ENCODE peak calls at places on chromosomes 7 and 10, in six cellular contexts. One of them, this sample, is unnamed.

GRCh38 chr10:124902462-124902861 is 39.5 kb upstream of the ZRANB1 start:
- DNase-seq in HEK293T: no peak
- DNase-seq in cardiac fibroblast: no peak
- DNase-seq in ecto neural progenitor cell: no peak
- DNase-seq in NCI-H748 treated with DMSO at 0.1 percent for 48 hours: no peak
- DNase-seq in HuH-7: no peak
- DNase-seq in this sample: no peak

GRCh38 chr10:44051584-44052385 is 333.1 kb downstream of the CXCL12 start:
- DNase-seq in HEK293T: no peak
- DNase-seq in cardiac fibroblast: peak; percentile 59
- DNase-seq in ecto neural progenitor cell: no peak
- DNase-seq in NCI-H748 treated with DMSO at 0.1 percent for 48 hours: no peak
- DNase-seq in HuH-7: no peak
- DNase-seq in this sample: no peak

GRCh38 chr7:29657856-29658255 is 94.2 kb downstream of the PRR15 start:
- DNase-seq in HEK293T: no peak
- DNase-seq in cardiac fibroblast: no peak
- DNase-seq in ecto neural progenitor cell: no peak
- DNase-seq in NCI-H748 treated with DMSO at 0.1 percent for 48 hours: no peak
- DNase-seq in HuH-7: no peak
- DNase-seq in this sample: no peak

GRCh38 chr10:69685802-69686585 is 55.9 kb downstream of the FAM241B start:
- DNase-seq in HEK293T: no peak
- DNase-seq in cardiac fibroblast: peak; percentile 46
- DNase-seq in ecto neural progenitor cell: no peak
- DNase-seq in NCI-H748 treated with DMSO at 0.1 percent for 48 hours: no peak
- DNase-seq in HuH-7: no peak
- DNase-seq in this sample: no peak

GRCh38 chr10:60254776-60255175 is 134.9 kb downstream of the ANK3 start:
- DNase-seq in HEK293T: no peak
- DNase-seq in cardiac fibroblast: no peak
- DNase-seq in ecto neural progenitor cell: no peak
- DNase-seq in NCI-H748 treated with DMSO at 0.1 percent for 48 hours: no peak
- DNase-seq in HuH-7: no peak
- DNase-seq in this sample: no peak

GRCh38 chr10:127882391-127882790 is 10.3 kb downstream of the CLRN3 start:
- DNase-seq in HEK293T: no peak
- DNase-seq in cardiac fibroblast: no peak
- DNase-seq in ecto neural progenitor cell: no peak
- DNase-seq in NCI-H748 treated with DMSO at 0.1 percent for 48 hours: no peak
- DNase-seq in HuH-7: no peak
- DNase-seq in this sample: no peak

GRCh38 chr10:33335800-33336605 is 1.5 kb upstream of the NRP1 start:
- DNase-seq in HEK293T: peak; percentile 12
- DNase-seq in cardiac fibroblast: peak; percentile 91
- DNase-seq in ecto neural progenitor cell: peak; percentile 60
- DNase-seq in NCI-H748 treated with DMSO at 0.1 percent for 48 hours: no peak
- DNase-seq in HuH-7: peak; percentile 75
- DNase-seq in this sample: no peak

GRCh38 chr10:107206856-107207255 is 42.4 kb upstream of the SORCS1 start:
- DNase-seq in HEK293T: no peak
- DNase-seq in cardiac fibroblast: no peak
- DNase-seq in ecto neural progenitor cell: no peak
- DNase-seq in NCI-H748 treated with DMSO at 0.1 percent for 48 hours: no peak
- DNase-seq in HuH-7: no peak
- DNase-seq in this sample: no peak

GRCh38 chr10:112658900-112659328 is 211.9 kb downstream of the VTI1A start:
- DNase-seq in HEK293T: no peak
- DNase-seq in cardiac fibroblast: peak; percentile 38
- DNase-seq in ecto neural progenitor cell: no peak
- DNase-seq in NCI-H748 treated with DMSO at 0.1 percent for 48 hours: no peak
- DNase-seq in HuH-7: no peak
- DNase-seq in this sample: no peak

GRCh38 chr10:51297438-51297837 is 223.2 kb downstream of the PRKG1 start:
- DNase-seq in HEK293T: no peak
- DNase-seq in cardiac fibroblast: no peak
- DNase-seq in ecto neural progenitor cell: no peak
- DNase-seq in NCI-H748 treated with DMSO at 0.1 percent for 48 hours: no peak
- DNase-seq in HuH-7: no peak
- DNase-seq in this sample: no peak

GRCh38 chr10:121774813-121775212 is 153.0 kb downstream of the ATE1 start:
- DNase-seq in HEK293T: no peak
- DNase-seq in cardiac fibroblast: peak; percentile 11
- DNase-seq in ecto neural progenitor cell: no peak
- DNase-seq in NCI-H748 treated with DMSO at 0.1 percent for 48 hours: no peak
- DNase-seq in HuH-7: no peak
- DNase-seq in this sample: no peak

GRCh38 chr7:132381742-132382472 is 194.4 kb downstream of the PLXNA4 start:
- DNase-seq in HEK293T: no peak
- DNase-seq in cardiac fibroblast: peak; percentile 18
- DNase-seq in ecto neural progenitor cell: no peak
- DNase-seq in NCI-H748 treated with DMSO at 0.1 percent for 48 hours: peak; percentile 56
- DNase-seq in HuH-7: peak; percentile 43
- DNase-seq in this sample: no peak

GRCh38 chr7:47217570-47218360 is 364.1 kb downstream of the TNS3 start:
- DNase-seq in HEK293T: no peak
- DNase-seq in cardiac fibroblast: no peak
- DNase-seq in ecto neural progenitor cell: no peak
- DNase-seq in NCI-H748 treated with DMSO at 0.1 percent for 48 hours: no peak
- DNase-seq in HuH-7: no peak
- DNase-seq in this sample: no peak

GRCh38 chr10:104128214-104128613 is 6.2 kb downstream of the SFR1 start:
- DNase-seq in HEK293T: no peak
- DNase-seq in cardiac fibroblast: no peak
- DNase-seq in ecto neural progenitor cell: no peak
- DNase-seq in NCI-H748 treated with DMSO at 0.1 percent for 48 hours: no peak
- DNase-seq in HuH-7: no peak
- DNase-seq in this sample: no peak

GRCh38 chr7:78022165-78022564 is 223.6 kb downstream of the PHTF2 start:
- DNase-seq in HEK293T: no peak
- DNase-seq in cardiac fibroblast: no peak
- DNase-seq in ecto neural progenitor cell: no peak
- DNase-seq in NCI-H748 treated with DMSO at 0.1 percent for 48 hours: no peak
- DNase-seq in HuH-7: no peak
- DNase-seq in this sample: no peak

GRCh38 chr10:71264345-71265200 is 52.2 kb downstream of the UNC5B start:
- DNase-seq in HEK293T: no peak
- DNase-seq in cardiac fibroblast: no peak
- DNase-seq in ecto neural progenitor cell: no peak
- DNase-seq in NCI-H748 treated with DMSO at 0.1 percent for 48 hours: no peak
- DNase-seq in HuH-7: no peak
- DNase-seq in this sample: no peak

GRCh38 chr10:35546824-35547225 is 58.3 kb upstream of the GJD4 start:
- DNase-seq in HEK293T: no peak
- DNase-seq in cardiac fibroblast: peak; percentile 15
- DNase-seq in ecto neural progenitor cell: no peak
- DNase-seq in NCI-H748 treated with DMSO at 0.1 percent for 48 hours: no peak
- DNase-seq in HuH-7: no peak
- DNase-seq in this sample: no peak

GRCh38 chr7:50197547-50197946 is 104.5 kb upstream of the ZPBP start:
- DNase-seq in HEK293T: no peak
- DNase-seq in cardiac fibroblast: no peak
- DNase-seq in ecto neural progenitor cell: no peak
- DNase-seq in NCI-H748 treated with DMSO at 0.1 percent for 48 hours: no peak
- DNase-seq in HuH-7: no peak
- DNase-seq in this sample: peak; percentile 44

GRCh38 chr7:137913985-137914384 is 67.2 kb upstream of the DGKI start:
- DNase-seq in HEK293T: no peak
- DNase-seq in cardiac fibroblast: no peak
- DNase-seq in ecto neural progenitor cell: no peak
- DNase-seq in NCI-H748 treated with DMSO at 0.1 percent for 48 hours: no peak
- DNase-seq in HuH-7: no peak
- DNase-seq in this sample: no peak

GRCh38 chr7:128189231-128189930 is 51.7 kb upstream of the LEP start:
- DNase-seq in HEK293T: no peak
- DNase-seq in cardiac fibroblast: no peak
- DNase-seq in ecto neural progenitor cell: peak; percentile 34
- DNase-seq in NCI-H748 treated with DMSO at 0.1 percent for 48 hours: no peak
- DNase-seq in HuH-7: no peak
- DNase-seq in this sample: no peak

GRCh38 chr10:70849582-70850016 is 33.9 kb downstream of the SGPL1 start:
- DNase-seq in HEK293T: no peak
- DNase-seq in cardiac fibroblast: peak; percentile 85
- DNase-seq in ecto neural progenitor cell: no peak
- DNase-seq in NCI-H748 treated with DMSO at 0.1 percent for 48 hours: no peak
- DNase-seq in HuH-7: no peak
- DNase-seq in this sample: no peak

GRCh38 chr10:96017227-96017687 is 26.1 kb upstream of the CCNJ start:
- DNase-seq in HEK293T: peak; percentile 77
- DNase-seq in cardiac fibroblast: peak; percentile 70
- DNase-seq in ecto neural progenitor cell: no peak
- DNase-seq in NCI-H748 treated with DMSO at 0.1 percent for 48 hours: peak; percentile 30
- DNase-seq in HuH-7: peak; percentile 47
- DNase-seq in this sample: no peak

GRCh38 chr7:129831424-129832058 is 121.2 kb downstream of the UBE2H start:
- DNase-seq in HEK293T: no peak
- DNase-seq in cardiac fibroblast: peak; percentile 85
- DNase-seq in ecto neural progenitor cell: no peak
- DNase-seq in NCI-H748 treated with DMSO at 0.1 percent for 48 hours: no peak
- DNase-seq in HuH-7: no peak
- DNase-seq in this sample: no peak

GRCh38 chr10:89207181-89207800 is at the start of gene CH25H:
- DNase-seq in HEK293T: peak; percentile 59
- DNase-seq in cardiac fibroblast: peak; percentile 69
- DNase-seq in ecto neural progenitor cell: peak; percentile 76
- DNase-seq in NCI-H748 treated with DMSO at 0.1 percent for 48 hours: peak; percentile 59
- DNase-seq in HuH-7: no peak
- DNase-seq in this sample: peak; percentile 79

GRCh38 chr7:66206116-66206908 is 1.2 kb downstream of the TPST1 start:
- DNase-seq in HEK293T: no peak
- DNase-seq in cardiac fibroblast: no peak
- DNase-seq in ecto neural progenitor cell: peak; percentile 35
- DNase-seq in NCI-H748 treated with DMSO at 0.1 percent for 48 hours: no peak
- DNase-seq in HuH-7: no peak
- DNase-seq in this sample: no peak

GRCh38 chr7:92834661-92835139 is 1.7 kb downstream of the CDK6 start:
- DNase-seq in HEK293T: peak; percentile 12
- DNase-seq in cardiac fibroblast: no peak
- DNase-seq in ecto neural progenitor cell: no peak
- DNase-seq in NCI-H748 treated with DMSO at 0.1 percent for 48 hours: no peak
- DNase-seq in HuH-7: peak; percentile 34
- DNase-seq in this sample: peak; percentile 38

GRCh38 chr7:106370542-106370941 is 85.8 kb upstream of the NAMPT start:
- DNase-seq in HEK293T: no peak
- DNase-seq in cardiac fibroblast: no peak
- DNase-seq in ecto neural progenitor cell: no peak
- DNase-seq in NCI-H748 treated with DMSO at 0.1 percent for 48 hours: no peak
- DNase-seq in HuH-7: no peak
- DNase-seq in this sample: no peak

This sample was measured in glutamatergic neuron.